ENCODE peak calls at places on chromosomes 3 and 15, in seven cellular contexts. One of them, this sample, is unnamed.

GRCh38 chr15:98779463-98780071 is 131.2 kb downstream of the IGF1R start:
- DNase-seq in GM19239: peak; percentile 54
- DNase-seq in iPS-NIHi11: peak; percentile 78
- DNase-seq in mesothelial cell of epicardium: no peak
- DNase-seq in activated CD8-positive, alpha-beta memory T cell treated with anti-CD3 and anti-CD28 coated beads for 48 hours: peak; percentile 67
- DNase-seq in globus pallidus: peak; percentile 76
- DNase-seq in T-helper 9 cell: peak; percentile 69
- DNase-seq in this sample: peak; percentile 60

GRCh38 chr3:197268319-197268718 is 30.1 kb downstream of the DLG1 start:
- DNase-seq in GM19239: no peak
- DNase-seq in iPS-NIHi11: no peak
- DNase-seq in mesothelial cell of epicardium: no peak
- DNase-seq in activated CD8-positive, alpha-beta memory T cell treated with anti-CD3 and anti-CD28 coated beads for 48 hours: no peak
- DNase-seq in globus pallidus: no peak
- DNase-seq in T-helper 9 cell: no peak
- DNase-seq in this sample: no peak

GRCh38 chr15:68676011-68676605 is 97.3 kb downstream of the CORO2B start:
- DNase-seq in GM19239: no peak
- DNase-seq in iPS-NIHi11: no peak
- DNase-seq in mesothelial cell of epicardium: no peak
- DNase-seq in activated CD8-positive, alpha-beta memory T cell treated with anti-CD3 and anti-CD28 coated beads for 48 hours: no peak
- DNase-seq in globus pallidus: peak; percentile 66
- DNase-seq in T-helper 9 cell: no peak
- DNase-seq in this sample: no peak

GRCh38 chr15:100705841-100706240 is 103.5 kb downstream of the ASB7 start:
- DNase-seq in GM19239: no peak
- DNase-seq in iPS-NIHi11: no peak
- DNase-seq in mesothelial cell of epicardium: no peak
- DNase-seq in activated CD8-positive, alpha-beta memory T cell treated with anti-CD3 and anti-CD28 coated beads for 48 hours: no peak
- DNase-seq in globus pallidus: no peak
- DNase-seq in T-helper 9 cell: no peak
- DNase-seq in this sample: no peak

GRCh38 chr3:197080344-197080743 is 50.7 kb upstream of the MELTF start:
- DNase-seq in GM19239: no peak
- DNase-seq in iPS-NIHi11: no peak
- DNase-seq in mesothelial cell of epicardium: no peak
- DNase-seq in activated CD8-positive, alpha-beta memory T cell treated with anti-CD3 and anti-CD28 coated beads for 48 hours: no peak
- DNase-seq in globus pallidus: no peak
- DNase-seq in T-helper 9 cell: no peak
- DNase-seq in this sample: no peak

GRCh38 chr15:45431502-45431901 is 53.2 kb upstream of the GATM start:
- DNase-seq in GM19239: no peak
- DNase-seq in iPS-NIHi11: no peak
- DNase-seq in mesothelial cell of epicardium: no peak
- DNase-seq in activated CD8-positive, alpha-beta memory T cell treated with anti-CD3 and anti-CD28 coated beads for 48 hours: no peak
- DNase-seq in globus pallidus: no peak
- DNase-seq in T-helper 9 cell: no peak
- DNase-seq in this sample: no peak

GRCh38 chr3:154244644-154245043 is 79.6 kb downstream of the DHX36 start:
- DNase-seq in GM19239: no peak
- DNase-seq in iPS-NIHi11: no peak
- DNase-seq in mesothelial cell of epicardium: no peak
- DNase-seq in activated CD8-positive, alpha-beta memory T cell treated with anti-CD3 and anti-CD28 coated beads for 48 hours: no peak
- DNase-seq in globus pallidus: no peak
- DNase-seq in T-helper 9 cell: no peak
- DNase-seq in this sample: no peak

GRCh38 chr15:57118013-57118799 is 199.8 kb downstream of the TCF12 start:
- DNase-seq in GM19239: no peak
- DNase-seq in iPS-NIHi11: no peak
- DNase-seq in mesothelial cell of epicardium: no peak
- DNase-seq in activated CD8-positive, alpha-beta memory T cell treated with anti-CD3 and anti-CD28 coated beads for 48 hours: no peak
- DNase-seq in globus pallidus: peak; percentile 76
- DNase-seq in T-helper 9 cell: no peak
- DNase-seq in this sample: no peak

GRCh38 chr15:66570327-66570726 is 4.5 kb upstream of the LCTL start:
- DNase-seq in GM19239: no peak
- DNase-seq in iPS-NIHi11: no peak
- DNase-seq in mesothelial cell of epicardium: no peak
- DNase-seq in activated CD8-positive, alpha-beta memory T cell treated with anti-CD3 and anti-CD28 coated beads for 48 hours: no peak
- DNase-seq in globus pallidus: no peak
- DNase-seq in T-helper 9 cell: no peak
- DNase-seq in this sample: no peak

GRCh38 chr15:73936181-73936580 is 9.9 kb downstream of the LOXL1 start:
- DNase-seq in GM19239: no peak
- DNase-seq in iPS-NIHi11: peak; percentile 60
- DNase-seq in mesothelial cell of epicardium: no peak
- DNase-seq in activated CD8-positive, alpha-beta memory T cell treated with anti-CD3 and anti-CD28 coated beads for 48 hours: no peak
- DNase-seq in globus pallidus: no peak
- DNase-seq in T-helper 9 cell: no peak
- DNase-seq in this sample: no peak

GRCh38 chr3:71930056-71930991 is 145.4 kb upstream of the PROK2 start:
- DNase-seq in GM19239: peak; percentile 46
- DNase-seq in iPS-NIHi11: peak; percentile 67
- DNase-seq in mesothelial cell of epicardium: no peak
- DNase-seq in activated CD8-positive, alpha-beta memory T cell treated with anti-CD3 and anti-CD28 coated beads for 48 hours: no peak
- DNase-seq in globus pallidus: no peak
- DNase-seq in T-helper 9 cell: no peak
- DNase-seq in this sample: no peak

GRCh38 chr3:46923559-46924350 is 46.2 kb downstream of the PTH1R start:
- DNase-seq in GM19239: no peak
- DNase-seq in iPS-NIHi11: peak; percentile 87
- DNase-seq in mesothelial cell of epicardium: no peak
- DNase-seq in activated CD8-positive, alpha-beta memory T cell treated with anti-CD3 and anti-CD28 coated beads for 48 hours: no peak
- DNase-seq in globus pallidus: no peak
- DNase-seq in T-helper 9 cell: no peak
- DNase-seq in this sample: peak; percentile 45

GRCh38 chr3:100893590-100893989 is 99.6 kb downstream of the ABI3BP start:
- DNase-seq in GM19239: no peak
- DNase-seq in iPS-NIHi11: peak; percentile 62
- DNase-seq in mesothelial cell of epicardium: no peak
- DNase-seq in activated CD8-positive, alpha-beta memory T cell treated with anti-CD3 and anti-CD28 coated beads for 48 hours: no peak
- DNase-seq in globus pallidus: no peak
- DNase-seq in T-helper 9 cell: no peak
- DNase-seq in this sample: no peak

GRCh38 chr3:138479355-138479964 is 45.0 kb downstream of the ESYT3 start:
- DNase-seq in GM19239: peak; percentile 62
- DNase-seq in iPS-NIHi11: peak; percentile 77
- DNase-seq in mesothelial cell of epicardium: no peak
- DNase-seq in activated CD8-positive, alpha-beta memory T cell treated with anti-CD3 and anti-CD28 coated beads for 48 hours: no peak
- DNase-seq in globus pallidus: peak; percentile 12
- DNase-seq in T-helper 9 cell: no peak
- DNase-seq in this sample: no peak

GRCh38 chr3:119323401-119324107 is 29.4 kb downstream of the ARHGAP31 start:
- DNase-seq in GM19239: no peak
- DNase-seq in iPS-NIHi11: peak; percentile 34
- DNase-seq in mesothelial cell of epicardium: no peak
- DNase-seq in activated CD8-positive, alpha-beta memory T cell treated with anti-CD3 and anti-CD28 coated beads for 48 hours: no peak
- DNase-seq in globus pallidus: no peak
- DNase-seq in T-helper 9 cell: peak; percentile 42
- DNase-seq in this sample: no peak

GRCh38 chr3:183148056-183148455 is 14.5 kb downstream of the LAMP3 start:
- DNase-seq in GM19239: no peak
- DNase-seq in iPS-NIHi11: no peak
- DNase-seq in mesothelial cell of epicardium: no peak
- DNase-seq in activated CD8-positive, alpha-beta memory T cell treated with anti-CD3 and anti-CD28 coated beads for 48 hours: no peak
- DNase-seq in globus pallidus: no peak
- DNase-seq in T-helper 9 cell: no peak
- DNase-seq in this sample: no peak

GRCh38 chr15:51735611-51736010 is 1.8 kb downstream of the LYSMD2 start:
- DNase-seq in GM19239: no peak
- DNase-seq in iPS-NIHi11: no peak
- DNase-seq in mesothelial cell of epicardium: no peak
- DNase-seq in activated CD8-positive, alpha-beta memory T cell treated with anti-CD3 and anti-CD28 coated beads for 48 hours: no peak
- DNase-seq in globus pallidus: no peak
- DNase-seq in T-helper 9 cell: peak; percentile 6
- DNase-seq in this sample: peak; percentile 22

This sample was measured in CD8-positive, alpha-beta T cell.